ENCODE peak calls at places on chromosome 1, in five cellular contexts. H is AG04449, U is immature natural killer cell, Z is osteocyte, A is Ammon's horn. X is an unnamed sample.
A peak's percentile ranks its signal among the peaks of the same experiment; 100 is the strongest.

GRCh38 chr1:116825400-116825734 is 71.1 kb downstream of the CD2 start:
- DNase-seq in A (no peak), Z (no peak), H (no peak), U (no peak), X (no peak)

GRCh38 chr1:43976890-43977289 is 2.1 kb upstream of the B4GALT2 start:
- DNase-seq in U (no peak), A (no peak), Z (no peak), H (no peak), X (no peak)

GRCh38 chr1:221294244-221294643 is 415.0 kb downstream of the HLX start:
- DNase-seq in A (no peak), H (no peak), Z (no peak), U (no peak), X (no peak)

GRCh38 chr1:203673550-203674411 is 47.1 kb downstream of the ATP2B4 start:
- DNase-seq in H (peak; percentile 59), U (peak; percentile 88), A (no peak), Z (no peak), X (peak; percentile 53)

GRCh38 chr1:229117664-229118300 is 153.1 kb upstream of the RAB4A start:
- DNase-seq in A (peak; percentile 73), U (no peak), H (no peak), Z (no peak), X (peak; percentile 20)

GRCh38 chr1:160220301-160220700 is 15.1 kb downstream of the PEA15 start:
- DNase-seq in A (no peak), U (no peak), H (no peak), Z (no peak), X (no peak)

GRCh38 chr1:83735525-83735924 is 263.4 kb downstream of the TTLL7 start:
- DNase-seq in Z (no peak), U (no peak), H (no peak), A (no peak), X (no peak)

GRCh38 chr1:30310966-30311742 is 412.2 kb downstream of the MATN1 start:
- DNase-seq in A (no peak), U (no peak), H (no peak), Z (peak; percentile 80), X (no peak)

GRCh38 chr1:119971710-119972570 is 75.6 kb upstream of the ADAM30 start:
- DNase-seq in U (no peak), Z (no peak), A (no peak), H (no peak), X (no peak)

GRCh38 chr1:221149111-221149510 is 269.9 kb downstream of the HLX start:
- DNase-seq in U (no peak), H (no peak), Z (no peak), A (no peak), X (no peak)

X was measured in AG04450.